ENCODE peak calls at places on chromosomes 11 and 22, in five cellular contexts. G, W, Q, N and B are unnamed samples.

GRCh38 chr11:110490886-110491285 is 61.1 kb downstream of the FDX1 start:
- DNase-seq in N (no peak), Q (no peak), W (peak), G (no peak), B (no peak)

GRCh38 chr11:134361241-134361640 is 29.5 kb downstream of the GLB1L2 start:
- DNase-seq in G (no peak), W (no peak), N (no peak), Q (no peak), B (no peak)

GRCh38 chr22:27752771-27753170 is 48.8 kb downstream of the MN1 start:
- DNase-seq in Q (no peak), N (no peak), W (peak), G (no peak), B (no peak)

GRCh38 chr11:93997741-93998140 is 23.4 kb upstream of the HEPHL1 start:
- DNase-seq in Q (no peak), N (no peak), W (no peak), G (no peak), B (no peak)

GRCh38 chr22:43446881-43447280 is 35.1 kb downstream of the MPPED1 start:
- DNase-seq in Q (peak), W (no peak), N (peak), G (no peak), B (no peak)

GRCh38 chr11:86069408-86070086 is 663 bp upstream of the PICALM start:
- DNase-seq in N (peak), G (no peak), W (peak), Q (peak), B (no peak)

GRCh38 chr22:44892803-44893730 is 116.7 kb downstream of the PHF21B start:
- DNase-seq in G (no peak), W (no peak), N (no peak), Q (no peak), B (no peak)

GRCh38 chr11:103894673-103895072 is 141.8 kb upstream of the DDI1 start:
- DNase-seq in Q (no peak), G (no peak), W (no peak), N (no peak), B (no peak)

GRCh38 chr11:68667511-68668253 is 16.7 kb upstream of the GAL start:
- DNase-seq in N (no peak), G (no peak), W (no peak), Q (no peak), B (no peak)

GRCh38 chr11:70205049-70205725 is 2.1 kb downstream of the FADD start:
- DNase-seq in W (peak), G (no peak), Q (no peak), N (no peak), B (no peak)

GRCh38 chr11:105054723-105055492 is 9.8 kb upstream of the CARD16 start:
- DNase-seq in G (no peak), N (no peak), Q (no peak), W (no peak), B (no peak)

GRCh38 chr11:122756417-122756816 is 81.9 kb upstream of the CRTAM start:
- DNase-seq in N (no peak), Q (no peak), W (no peak), G (no peak), B (no peak)

GRCh38 chr22:17483670-17484372 is 79.5 kb upstream of the SLC25A18 start:
- DNase-seq in W (peak), Q (no peak), G (no peak), N (no peak), B (no peak)

GRCh38 chr22:26214466-26214865 is 45.2 kb downstream of the SEZ6L start:
- DNase-seq in W (no peak), N (no peak), G (no peak), Q (no peak), B (no peak)

GRCh38 chr11:112925516-112926310 is 35.5 kb upstream of the NCAM1 start:
- DNase-seq in G (no peak), W (no peak), N (no peak), Q (no peak), B (no peak)

GRCh38 chr22:38467904-38468760 is at the start of gene KDELR3:
- DNase-seq in N (peak), Q (peak), W (peak), G (peak), B (peak)

GRCh38 chr22:46409631-46410210 is 74.2 kb downstream of the TRMU start:
- DNase-seq in N (no peak), Q (no peak), W (no peak), G (no peak), B (no peak)

GRCh38 chr11:70842256-70842655 is 410.1 kb downstream of the SHANK2 start:
- DNase-seq in N (no peak), Q (no peak), G (no peak), W (no peak), B (no peak)

GRCh38 chr11:26093206-26093605 is 238.7 kb upstream of the ANO3 start:
- DNase-seq in N (no peak), Q (no peak), W (no peak), G (no peak), B (no peak)

GRCh38 chr22:35275580-35275979 is 18.3 kb downstream of the HMGXB4 start:
- DNase-seq in W (no peak), N (no peak), G (no peak), Q (no peak), B (no peak)

GRCh38 chr11:111479666-111480065 is 32.5 kb downstream of the BTG4 start:
- DNase-seq in N (no peak), G (no peak), Q (no peak), W (no peak), B (no peak)

GRCh38 chr11:111407652-111408051 is 28.6 kb upstream of the POU2AF1 start:
- DNase-seq in G (no peak), Q (no peak), N (no peak), W (no peak), B (no peak)

GRCh38 chr11:63802637-63803414 is 10.4 kb upstream of the SPINDOC start:
- DNase-seq in W (peak), Q (no peak), G (no peak), N (no peak), B (no peak)

GRCh38 chr11:93829598-93829997 is 20.8 kb downstream of the VSTM5 start:
- DNase-seq in W (no peak), Q (no peak), N (no peak), G (no peak), B (no peak)

GRCh38 chr11:67576742-67577475 is 6.7 kb upstream of the GSTP1 start:
- DNase-seq in G (no peak), N (no peak), W (no peak), Q (no peak), B (no peak)

GRCh38 chr11:109320595-109320994 is 101.4 kb upstream of the C11orf87 start:
- DNase-seq in N (no peak), W (peak), Q (no peak), G (no peak), B (no peak)

GRCh38 chr11:79864882-79865281 is 424.1 kb upstream of the TENM4 start:
- DNase-seq in Q (no peak), G (no peak), N (no peak), W (no peak), B (no peak)

GRCh38 chr11:37370817-37371216 is 772.8 kb upstream of the RAG2 start:
- DNase-seq in W (no peak), Q (no peak), G (no peak), N (no peak), B (no peak)

GRCh38 chr22:22959147-22959827 is 71.7 kb downstream of the IGLL5 start:
- DNase-seq in N (peak), Q (peak), W (peak), G (peak), B (peak)
- TF ChIP-seq CTCF in N (peak), Q (peak), W (peak), G (peak), B (peak)

DNA sequence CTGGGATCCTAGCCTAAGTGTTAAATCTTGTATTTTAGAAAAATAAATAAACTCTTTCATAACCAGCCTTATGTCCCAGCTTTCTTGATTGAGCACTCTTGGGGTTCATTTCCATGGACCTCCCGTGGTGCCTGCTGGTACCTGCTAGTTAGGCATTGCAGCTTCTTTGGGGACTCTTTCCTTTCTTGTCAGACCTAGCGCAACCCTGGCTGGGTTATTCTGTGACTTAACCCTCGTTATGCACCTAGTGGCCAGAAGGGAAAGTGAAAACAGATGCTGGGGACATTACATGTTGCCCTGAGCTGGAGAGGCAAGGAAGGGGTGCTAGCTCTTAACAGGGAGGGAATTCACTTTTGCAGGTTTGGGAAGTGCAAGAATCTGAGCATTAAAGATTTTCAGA is 46.8 kb downstream of the APIP start:
- DNase-seq in W (no peak), Q (no peak), N (no peak), G (no peak), B (no peak)
- TF ChIP-seq CTCF in W (no peak), Q (no peak), N (no peak), G (no peak), B (no peak)

DNA sequence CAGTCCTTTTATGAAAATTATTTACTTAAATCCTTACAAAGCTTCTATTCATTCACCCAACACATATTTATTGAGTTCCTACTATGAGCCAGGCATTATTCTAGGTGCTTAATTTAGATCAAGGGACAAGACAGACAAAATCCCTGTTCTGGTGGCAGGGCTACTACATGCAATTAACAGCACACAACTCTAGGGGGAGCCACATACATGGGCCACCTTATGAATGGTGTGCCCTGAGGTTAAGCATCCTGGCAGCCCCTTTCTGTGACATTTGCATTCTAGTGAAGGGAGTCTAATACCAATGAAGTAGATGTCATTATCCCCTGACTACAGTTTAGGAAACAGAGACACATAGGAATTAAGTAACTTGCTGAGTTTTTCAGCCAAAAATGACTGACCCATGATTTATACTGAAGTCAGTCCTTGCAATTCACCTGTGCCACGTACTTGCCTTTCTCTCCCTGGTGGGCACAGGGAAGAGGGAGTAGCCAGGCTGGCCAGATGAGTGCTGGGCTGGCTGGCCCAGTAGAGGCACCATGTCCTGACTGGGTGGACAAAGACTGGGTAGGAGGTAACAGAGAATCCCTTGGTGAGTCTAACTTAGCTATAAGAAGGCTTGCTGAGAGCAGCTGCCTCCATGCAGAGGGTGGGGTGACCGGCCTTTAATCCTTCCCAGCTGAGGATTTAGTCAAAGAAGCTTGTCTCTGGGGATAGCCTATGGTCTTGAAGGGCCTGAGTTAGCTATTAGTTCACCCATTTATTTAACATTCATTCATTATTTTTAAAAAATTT is 52.0 kb upstream of the ELF5 start:
- DNase-seq in G (no peak), Q (no peak), N (peak), W (no peak), B (no peak)
- TF ChIP-seq CTCF in G (no peak), Q (peak), N (no peak), W (peak), B (no peak)

GRCh38 chr22:36569999-36570398 is 41.0 kb upstream of the EIF3D start:
- DNase-seq in G (no peak), N (no peak), W (peak), Q (peak), B (no peak)
- TF ChIP-seq CTCF in G (no peak), N (no peak), W (peak), Q (peak), B (no peak)